ENCODE peak calls at places on chromosomes 13 and 19, in six cellular contexts. G is adrenal gland; F is GM23248; O is CD8-positive, alpha-beta T cell; P is heart left ventricle; S is breast epithelium. D is an unnamed sample. For H3K27me3, the result is how much of the 10 kb centered on the place peaks cover.

GRCh38 chr19:47411101-47411500 is 8.2 kb downstream of the MEIS3 start:
- DNase-seq in P (no peak), F (no peak), S (no peak), O (no peak), G (no peak), D (no peak)

GRCh38 chr19:45321848-45322247 is 827 bp downstream of the CKM start:
- DNase-seq in O (no peak), G (no peak), S (no peak), P (peak), F (no peak), D (no peak)

GRCh38 chr19:46604781-46605355 is 3.7 kb downstream of the CALM3 start:
- DNase-seq in O (peak), F (no peak), P (no peak), G (peak), S (no peak), D (no peak)

GRCh38 chr13:101190976-101191375 is 225.3 kb downstream of the NALCN start:
- DNase-seq in P (no peak), S (no peak), G (no peak), F (no peak), O (no peak), D (no peak)

GRCh38 chr19:21474671-21475181 is 30.7 kb upstream of the ZNF429 start:
- DNase-seq in O (peak), F (peak), P (peak), G (peak), S (peak), D (peak)

GRCh38 chr19:2552859-2553258 is 76.9 kb downstream of the GADD45B start:
- DNase-seq in G (no peak), P (peak), F (peak), S (no peak), O (peak), D (peak)

GRCh38 chr19:50690439-50690838 is 29.2 kb downstream of the SHANK1 start:
- DNase-seq in F (no peak), P (no peak), O (no peak), G (no peak), S (no peak), D (no peak)

GRCh38 chr19:40379446-40380198 is 10.4 kb downstream of the HIPK4 start:
- DNase-seq in P (no peak), S (no peak), G (no peak), F (no peak), O (no peak), D (no peak)

GRCh38 chr13:76210262-76210661 is 574.1 kb downstream of the LMO7 start:
- DNase-seq in P (peak), S (no peak), F (no peak), O (no peak), G (no peak), D (no peak)

GRCh38 chr13:38366954-38367645 is 17.4 kb downstream of the UFM1 start:
- DNase-seq in P (no peak), G (no peak), F (peak), O (no peak), S (no peak), D (no peak)

GRCh38 chr19:14089662-14090508 is 666 bp downstream of the SAMD1 start:
- DNase-seq in P (no peak), O (peak), G (peak), S (no peak), F (peak), D (peak)

GRCh38 chr19:6287269-6287885 is 7.6 kb upstream of the MLLT1 start:
- DNase-seq in G (no peak), S (no peak), P (no peak), F (peak), O (no peak), D (no peak)

DNA sequence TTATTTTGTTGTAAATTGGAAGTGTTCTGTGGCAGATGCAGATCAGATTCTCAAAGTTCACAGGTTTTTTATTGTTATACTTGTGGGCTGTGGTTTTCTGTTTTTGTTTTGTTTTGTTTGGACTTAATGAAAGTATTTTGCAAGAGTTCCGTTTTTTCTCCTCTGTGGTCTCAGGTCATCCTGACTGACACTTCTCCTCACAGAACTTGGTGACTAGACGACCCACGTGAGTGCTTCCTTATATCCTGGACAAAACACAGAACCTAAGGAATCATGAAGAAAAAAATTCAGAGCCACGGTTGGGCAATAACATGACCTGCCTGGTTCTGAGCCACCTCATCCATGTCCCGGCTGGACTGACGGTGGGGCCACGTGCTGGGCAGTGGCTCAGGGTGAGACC is 2.5 kb upstream of the RFPL4AL1 start:
- DNase-seq in O (no peak), P (no peak), S (no peak), F (no peak), G (no peak), D (no peak)
- H3K27me3 ChIP-seq in O (under half), P (under half), S (under half), F (under half), G (under half), D (under half)

DNA sequence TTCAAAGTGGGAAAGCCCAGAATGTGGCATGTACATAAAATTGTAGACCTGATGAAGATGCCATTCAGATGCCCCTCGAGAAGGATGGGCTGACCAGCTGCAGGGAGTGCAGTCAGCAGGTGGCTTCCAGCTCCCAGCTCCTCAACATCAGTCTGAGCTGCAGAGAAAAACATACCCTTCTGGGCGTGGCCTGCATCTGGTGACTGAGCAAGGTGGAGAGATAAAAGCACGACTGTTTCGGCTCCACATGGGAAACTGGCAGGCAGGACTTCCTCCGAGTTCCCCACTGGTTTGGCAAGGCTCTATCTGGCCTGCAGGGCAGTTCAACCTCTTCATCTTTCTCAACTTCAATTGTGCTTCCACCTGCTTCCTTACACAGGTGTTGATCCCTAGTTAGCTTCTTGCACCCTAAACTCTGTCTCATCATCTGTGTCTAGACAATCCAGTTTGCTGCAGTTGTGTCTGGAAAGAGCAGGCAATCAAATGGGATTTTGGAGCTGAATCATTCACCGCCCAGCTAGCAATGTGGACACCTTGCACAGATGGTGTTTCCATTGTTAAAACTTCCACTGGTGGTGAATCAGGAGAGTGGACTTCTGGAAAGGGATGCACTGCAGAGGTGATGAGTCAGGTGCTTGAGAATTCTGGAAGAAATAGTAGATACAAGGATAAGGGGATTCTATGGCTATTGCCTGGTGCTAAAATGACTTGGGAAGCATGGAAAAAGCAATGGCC is 56.8 kb downstream of the POLR1D start:
- DNase-seq in G (no peak), S (no peak), P (no peak), F (no peak), O (no peak), D (no peak)
- H3K27ac ChIP-seq in G (no peak), S (no peak), P (no peak), F (no peak), O (no peak), D (no peak)

GRCh38 chr13:20360835-20361412 is 128.8 kb upstream of the GJB6 start:
- DNase-seq in S (no peak), G (no peak), F (peak), P (no peak), O (no peak), D (no peak)
- H3K27me3 ChIP-seq in S (under half), G (under half), F (under half), P (under half), O (under half), D (under half)

GRCh38 chr19:27964165-27964564 is 1248.8 kb downstream of the UQCRFS1 start:
- DNase-seq in G (no peak), O (no peak), F (peak), P (no peak), S (no peak), D (no peak)
- H3K27ac ChIP-seq in G (no peak), O (no peak), F (no peak), P (no peak), S (no peak), D (no peak)

DNA sequence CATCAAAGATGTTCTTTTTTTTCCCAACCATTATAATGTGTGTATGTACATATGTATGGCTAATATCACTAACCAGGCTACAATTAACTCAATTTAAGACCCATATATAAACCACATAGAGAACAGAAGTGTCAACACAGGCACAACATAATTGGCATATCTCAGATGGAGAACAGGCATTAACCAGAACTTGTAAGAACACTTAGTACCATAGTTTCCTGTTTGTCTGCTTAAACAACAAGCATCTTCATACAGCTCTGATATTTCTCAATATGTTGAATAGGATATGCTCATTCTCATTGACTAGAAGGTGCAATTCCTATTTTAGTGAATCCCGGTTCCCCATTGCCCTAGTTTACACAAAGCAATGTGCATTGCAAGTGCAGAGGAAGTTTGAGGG is 116.9 kb upstream of the EDNRB start:
- DNase-seq in P (no peak), F (no peak), O (no peak), S (no peak), G (no peak), D (no peak)
- H3K27me3 ChIP-seq in P (under half), F (under half), O (under half), S (under half), G (under half), D (under half)

DNA sequence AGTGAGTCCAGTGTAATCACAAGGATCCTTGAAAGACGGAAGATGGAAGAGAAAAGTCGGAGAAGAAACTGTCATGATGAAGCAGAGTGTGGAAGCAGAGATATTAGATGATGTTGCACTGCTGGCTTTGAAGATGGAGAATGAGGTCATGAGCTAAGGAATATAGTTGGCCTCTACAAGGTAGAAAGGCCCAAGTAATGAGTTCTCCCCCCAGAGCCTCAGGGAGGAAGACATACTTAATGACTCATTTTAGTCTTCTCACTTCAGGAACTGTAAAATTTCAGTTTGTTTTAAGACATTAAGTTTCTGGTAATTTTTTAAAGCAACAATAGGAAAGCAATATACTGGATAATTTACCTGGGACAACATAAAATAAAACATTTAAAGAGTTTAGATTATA is 1331.5 kb upstream of the PCDH20 start:
- DNase-seq in P (no peak), F (no peak), O (no peak), G (no peak), S (no peak), D (no peak)
- H3K27ac ChIP-seq in P (no peak), F (no peak), O (no peak), G (no peak), S (no peak), D (no peak)

D was measured in CD8-positive, alpha-beta memory T cell.